ENCODE peak calls at places on chromosomes 13 and 19, in four cellular contexts. K, V, E and M are unnamed samples. For H3K9me1 and H3K4me1, the result is how much of the 10 kb centered on the place peaks cover.

GRCh38 chr13:113670541-113670940 is 3.5 kb downstream of the GRK1 start:
- DNase-seq in K (no peak), V (no peak), E (no peak), M (no peak)

GRCh38 chr13:110559429-110559943 is 2.0 kb downstream of the RAB20 start:
- DNase-seq in K (peak), V (no peak), E (no peak), M (no peak)

GRCh38 chr13:45092668-45093067 is 27.6 kb upstream of the GTF2F2 start:
- DNase-seq in K (no peak), V (no peak), E (no peak), M (no peak)

GRCh38 chr13:41199526-41199925 is 5.2 kb upstream of the KBTBD7 start:
- DNase-seq in K (no peak), V (no peak), E (no peak), M (no peak)

GRCh38 chr19:51339313-51339686 is 2.6 kb downstream of the VSIG10L start:
- DNase-seq in K (no peak), V (peak), E (no peak), M (no peak)

GRCh38 chr13:43284162-43284561 is 260.8 kb downstream of the DNAJC15 start:
- DNase-seq in K (peak), V (no peak), E (peak), M (no peak)

GRCh38 chr13:111903143-111903542 is 163.8 kb upstream of the SOX1 start:
- DNase-seq in K (no peak), V (no peak), E (no peak), M (no peak)

GRCh38 chr13:31064636-31065035 is 97.1 kb downstream of the HSPH1 start:
- DNase-seq in K (no peak), V (no peak), E (no peak), M (no peak)

GRCh38 chr13:62040806-62041205 is 625.2 kb upstream of the PCDH20 start:
- DNase-seq in K (no peak), V (no peak), E (no peak), M (no peak)

GRCh38 chr19:10654610-10655456 is 687 bp downstream of the ILF3 start:
- DNase-seq in K (no peak), V (peak), E (peak), M (no peak)

GRCh38 chr19:33905937-33906577 is 109.4 kb downstream of the KCTD15 start:
- DNase-seq in K (no peak), V (peak), E (peak), M (peak)

GRCh38 chr19:50512112-50512998 is 1.4 kb downstream of the ASPDH start:
- DNase-seq in K (no peak), V (no peak), E (no peak), M (no peak)

GRCh38 chr13:34025746-34026145 is 207.8 kb downstream of the RFC3 start:
- DNase-seq in K (peak), V (no peak), E (peak), M (no peak)

GRCh38 chr13:31468114-31468902 is 268.5 kb downstream of the B3GLCT start:
- DNase-seq in K (no peak), V (no peak), E (no peak), M (no peak)

GRCh38 chr19:18532208-18532890 is 10.5 kb upstream of the ELL start:
- DNase-seq in K (no peak), V (no peak), E (no peak), M (no peak)

GRCh38 chr13:110509478-110509926 is 52.0 kb downstream of the RAB20 start:
- DNase-seq in K (peak), V (peak), E (no peak), M (no peak)

GRCh38 chr19:18152444-18152816 is 533 bp upstream of the PIK3R2 start:
- DNase-seq in K (peak), V (peak), E (peak), M (peak)

GRCh38 chr19:52739576-52739975 is 4.7 kb upstream of the ZNF611 start:
- DNase-seq in K (no peak), V (peak), E (no peak), M (no peak)
- H3K9me1 ChIP-seq in K (under half), V (under half), E (under half), M (under half)

DNA sequence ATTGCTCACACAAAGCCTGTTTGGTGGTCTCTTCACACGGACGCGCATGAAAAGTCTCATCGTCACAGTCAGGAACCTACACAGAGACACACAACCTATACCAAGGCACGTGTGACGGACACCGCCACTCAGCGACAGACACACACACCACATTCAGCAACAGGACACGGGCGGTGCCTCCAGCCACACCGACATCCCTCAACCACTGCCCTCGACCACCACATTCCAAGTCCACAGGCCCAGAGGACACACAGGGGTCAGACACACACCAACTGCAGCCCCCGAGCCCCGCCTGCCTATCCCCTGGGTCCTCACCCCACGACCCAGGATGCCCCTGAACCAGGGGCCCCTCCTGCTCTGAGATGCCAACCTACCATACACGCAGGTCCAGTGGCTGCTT is 20.6 kb downstream of the MEIS3 start:
- DNase-seq in K (no peak), V (no peak), E (no peak), M (no peak)
- H3K27ac ChIP-seq in K (no peak), V (no peak), E (no peak), M (no peak)

DNA sequence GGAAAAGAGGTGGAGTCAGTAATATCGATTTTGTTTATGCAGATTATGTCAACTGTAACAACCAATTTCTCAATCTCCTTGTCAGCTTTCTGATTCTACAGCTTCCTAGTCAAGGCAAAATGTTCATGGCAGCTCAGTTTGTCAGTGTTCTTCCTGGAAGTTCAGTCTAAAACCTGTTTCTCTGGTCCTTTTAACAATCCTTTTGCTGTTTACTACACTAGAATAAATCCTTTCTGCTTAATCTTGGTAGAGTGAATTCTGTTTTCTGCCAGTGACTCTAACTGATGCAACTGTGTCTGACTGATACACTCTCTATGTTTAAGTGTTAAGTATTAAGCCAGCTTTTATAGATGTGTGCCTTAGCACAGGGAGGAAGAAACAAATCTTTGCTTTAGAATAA is 516.9 kb upstream of the KLF12 start:
- DNase-seq in K (no peak), V (no peak), E (no peak), M (no peak)
- H3K4me1 ChIP-seq in K (under half), V (under half), E (under half), M (under half)

GRCh38 chr19:53608381-53608780 is 23.4 kb upstream of the DPRX start:
- DNase-seq in K (no peak), V (no peak), E (no peak), M (no peak)

GRCh38 chr19:53612762-53613526 is 18.9 kb upstream of the DPRX start:
- DNase-seq in K (no peak), V (no peak), E (no peak), M (no peak)
- H3K9me1 ChIP-seq in K (under half), V (under half), E (under half), M (under half)

DNA sequence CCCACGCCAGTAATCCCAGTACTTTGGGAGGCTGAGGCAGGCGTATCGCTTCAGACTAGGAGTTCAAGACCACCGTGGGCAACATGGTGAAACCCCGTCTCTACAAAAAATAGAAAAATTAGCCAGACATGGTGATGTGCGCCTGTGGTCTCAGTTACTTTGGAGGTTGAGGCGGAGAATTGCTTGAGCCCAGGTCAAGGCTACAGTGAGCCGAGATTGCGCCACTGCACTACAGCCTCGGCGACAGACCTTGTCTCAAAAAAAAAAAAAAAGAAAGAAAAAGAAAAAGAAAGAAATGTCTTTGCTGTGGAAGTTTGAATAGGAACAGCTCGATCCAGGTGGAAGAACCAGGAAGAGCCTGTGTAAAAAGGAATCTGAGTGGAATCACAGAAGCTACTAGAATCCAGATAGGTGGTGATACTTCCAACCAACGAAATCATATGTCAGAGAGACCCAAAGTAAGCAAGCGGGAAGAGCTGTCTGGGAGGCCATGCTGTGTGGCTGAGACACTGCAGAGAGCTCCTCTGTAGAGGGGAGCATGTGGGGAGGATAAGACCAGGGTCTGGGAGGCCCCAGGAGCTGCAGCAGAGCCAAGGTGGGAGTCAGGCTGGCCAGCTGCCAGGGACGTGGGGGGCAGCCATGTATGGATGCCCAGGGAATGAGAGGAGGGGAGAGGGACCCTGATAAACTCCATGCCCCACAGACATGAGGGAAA is 21.1 kb downstream of the LATS2 start:
- DNase-seq in K (no peak), V (no peak), E (no peak), M (no peak)
- H3K27ac ChIP-seq in K (peak), V (no peak), E (peak), M (no peak)

DNA sequence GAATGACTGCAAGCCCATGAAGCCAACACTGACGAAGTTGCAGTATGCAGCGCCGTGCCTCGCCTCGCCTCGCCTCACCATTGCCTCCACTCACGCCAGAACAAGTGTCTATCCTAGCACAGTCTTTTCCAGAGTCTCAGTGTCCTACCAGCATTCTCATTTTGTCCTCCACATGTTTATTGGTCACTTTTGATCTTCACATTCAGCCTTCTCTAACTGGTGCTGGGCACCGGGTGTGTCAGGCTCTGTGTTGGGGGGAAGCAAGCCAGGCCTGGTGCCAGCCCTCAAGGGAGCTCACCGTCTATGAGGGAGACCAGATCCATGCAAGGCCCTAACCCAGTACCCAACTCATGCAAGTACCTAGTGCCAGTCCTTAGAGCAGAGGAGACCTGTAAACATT is 69.7 kb upstream of the GPR183 start:
- DNase-seq in K (no peak), V (no peak), E (no peak), M (no peak)
- H3K4me1 ChIP-seq in K (under half), V (under half), E (under half), M (under half)

GRCh38 chr19:44544031-44544430 is 14.6 kb upstream of the CEACAM20 start:
- DNase-seq in K (no peak), V (no peak), E (no peak), M (no peak)
- H3K9me1 ChIP-seq in K (under half), V (under half), E (under half), M (under half)

DNA sequence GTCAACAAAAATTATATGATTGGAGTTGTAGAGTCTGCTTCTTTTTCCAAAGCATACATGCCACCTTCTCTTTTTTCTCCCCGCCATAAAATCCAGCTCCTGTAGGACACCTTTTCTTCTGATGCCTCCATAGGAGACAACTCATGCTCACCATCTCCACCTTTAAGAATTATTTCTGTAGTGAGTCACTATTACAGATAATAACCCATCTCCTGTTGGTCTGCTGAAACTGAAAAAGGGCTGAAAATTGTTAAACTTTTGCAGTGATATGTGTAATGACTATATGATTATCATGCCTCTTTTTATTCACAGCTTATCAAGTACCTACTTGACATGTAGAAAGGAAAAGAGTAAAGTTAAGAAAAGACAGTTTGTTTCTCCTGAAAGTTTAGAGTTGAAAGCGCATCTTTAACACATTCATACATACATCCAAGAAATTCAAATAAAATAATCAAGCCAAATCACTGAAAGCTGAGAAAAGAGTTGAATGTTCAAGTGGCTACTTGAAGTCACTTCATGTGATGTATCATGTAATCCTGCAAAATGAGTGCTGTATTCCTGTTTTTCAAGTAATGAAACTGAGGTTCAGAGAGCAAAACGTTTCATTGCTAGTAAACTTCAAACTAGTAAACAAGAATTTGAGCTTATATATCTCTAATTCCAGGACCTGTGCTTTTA is 35.5 kb upstream of the LPAR6 start:
- DNase-seq in K (no peak), V (no peak), E (peak), M (no peak)
- H3K27ac ChIP-seq in K (peak), V (no peak), E (no peak), M (peak)